ENCODE peak calls at places on chromosomes 13 and 19, in six cellular contexts. One of them, this sample, is unnamed.

GRCh38 chr13:77390391-77390790 is 63.5 kb upstream of the MYCBP2 start:
- DNase-seq in activated naive CD4-positive, alpha-beta T cell treated with anti-CD3 and anti-CD28 coated beads, Interleukin-2, amount 10 ng/mL, durations not matched to agents 7 days and 5 days: no peak
- DNase-seq in stimulated activated CD4-positive, alpha-beta T cell treated with anti-CD3 and anti-CD28 coated beads, Interleukin-15, amount 100 ng/mL, for 1 hour: no peak
- DNase-seq in kidney glomerular epithelial cell: no peak
- DNase-seq in iPS DF 19.7: no peak
- DNase-seq in HEK293T: no peak
- DNase-seq in this sample: no peak

GRCh38 chr19:16293133-16294085 is 31.2 kb upstream of the KLF2 start:
- DNase-seq in stimulated activated CD4-positive, alpha-beta T cell treated with anti-CD3 and anti-CD28 coated beads, Interleukin-15, amount 100 ng/mL, for 1 hour: no peak
- DNase-seq in HEK293T: no peak
- DNase-seq in kidney glomerular epithelial cell: peak
- DNase-seq in iPS DF 19.7: no peak
- DNase-seq in activated naive CD4-positive, alpha-beta T cell treated with anti-CD3 and anti-CD28 coated beads, Interleukin-2, amount 10 ng/mL, durations not matched to agents 7 days and 5 days: no peak
- DNase-seq in this sample: peak

GRCh38 chr13:59391696-59392095 is 772.0 kb downstream of the DIAPH3 start:
- DNase-seq in HEK293T: peak
- DNase-seq in iPS DF 19.7: peak
- DNase-seq in activated naive CD4-positive, alpha-beta T cell treated with anti-CD3 and anti-CD28 coated beads, Interleukin-2, amount 10 ng/mL, durations not matched to agents 7 days and 5 days: peak
- DNase-seq in kidney glomerular epithelial cell: peak
- DNase-seq in stimulated activated CD4-positive, alpha-beta T cell treated with anti-CD3 and anti-CD28 coated beads, Interleukin-15, amount 100 ng/mL, for 1 hour: peak
- DNase-seq in this sample: peak

GRCh38 chr13:23824355-23824754 is 64.8 kb downstream of the MIPEP start:
- DNase-seq in HEK293T: no peak
- DNase-seq in kidney glomerular epithelial cell: no peak
- DNase-seq in activated naive CD4-positive, alpha-beta T cell treated with anti-CD3 and anti-CD28 coated beads, Interleukin-2, amount 10 ng/mL, durations not matched to agents 7 days and 5 days: no peak
- DNase-seq in stimulated activated CD4-positive, alpha-beta T cell treated with anti-CD3 and anti-CD28 coated beads, Interleukin-15, amount 100 ng/mL, for 1 hour: no peak
- DNase-seq in iPS DF 19.7: no peak
- DNase-seq in this sample: no peak

GRCh38 chr13:109747524-109747923 is 38.9 kb downstream of the IRS2 start:
- DNase-seq in HEK293T: no peak
- DNase-seq in kidney glomerular epithelial cell: no peak
- DNase-seq in stimulated activated CD4-positive, alpha-beta T cell treated with anti-CD3 and anti-CD28 coated beads, Interleukin-15, amount 100 ng/mL, for 1 hour: no peak
- DNase-seq in iPS DF 19.7: no peak
- DNase-seq in activated naive CD4-positive, alpha-beta T cell treated with anti-CD3 and anti-CD28 coated beads, Interleukin-2, amount 10 ng/mL, durations not matched to agents 7 days and 5 days: no peak
- DNase-seq in this sample: no peak

GRCh38 chr13:90918551-90918950 is 428.9 kb upstream of the MIR17HG start:
- DNase-seq in iPS DF 19.7: no peak
- DNase-seq in activated naive CD4-positive, alpha-beta T cell treated with anti-CD3 and anti-CD28 coated beads, Interleukin-2, amount 10 ng/mL, durations not matched to agents 7 days and 5 days: no peak
- DNase-seq in kidney glomerular epithelial cell: peak
- DNase-seq in HEK293T: no peak
- DNase-seq in stimulated activated CD4-positive, alpha-beta T cell treated with anti-CD3 and anti-CD28 coated beads, Interleukin-15, amount 100 ng/mL, for 1 hour: no peak
- DNase-seq in this sample: no peak

GRCh38 chr19:49361438-49362047 is 673 bp downstream of the TEAD2 start:
- DNase-seq in kidney glomerular epithelial cell: peak
- DNase-seq in iPS DF 19.7: no peak
- DNase-seq in HEK293T: peak
- DNase-seq in stimulated activated CD4-positive, alpha-beta T cell treated with anti-CD3 and anti-CD28 coated beads, Interleukin-15, amount 100 ng/mL, for 1 hour: no peak
- DNase-seq in activated naive CD4-positive, alpha-beta T cell treated with anti-CD3 and anti-CD28 coated beads, Interleukin-2, amount 10 ng/mL, durations not matched to agents 7 days and 5 days: no peak
- DNase-seq in this sample: peak

GRCh38 chr19:19274146-19274545 is 1.0 kb upstream of the TM6SF2 start:
- DNase-seq in iPS DF 19.7: no peak
- DNase-seq in stimulated activated CD4-positive, alpha-beta T cell treated with anti-CD3 and anti-CD28 coated beads, Interleukin-15, amount 100 ng/mL, for 1 hour: no peak
- DNase-seq in activated naive CD4-positive, alpha-beta T cell treated with anti-CD3 and anti-CD28 coated beads, Interleukin-2, amount 10 ng/mL, durations not matched to agents 7 days and 5 days: no peak
- DNase-seq in HEK293T: no peak
- DNase-seq in kidney glomerular epithelial cell: no peak
- DNase-seq in this sample: peak

GRCh38 chr13:63551731-63552130 is 2136.1 kb upstream of the PCDH20 start:
- DNase-seq in activated naive CD4-positive, alpha-beta T cell treated with anti-CD3 and anti-CD28 coated beads, Interleukin-2, amount 10 ng/mL, durations not matched to agents 7 days and 5 days: no peak
- DNase-seq in kidney glomerular epithelial cell: no peak
- DNase-seq in stimulated activated CD4-positive, alpha-beta T cell treated with anti-CD3 and anti-CD28 coated beads, Interleukin-15, amount 100 ng/mL, for 1 hour: no peak
- DNase-seq in HEK293T: no peak
- DNase-seq in iPS DF 19.7: no peak
- DNase-seq in this sample: no peak

GRCh38 chr19:12828494-12828893 is 5.9 kb downstream of the RTBDN start:
- DNase-seq in stimulated activated CD4-positive, alpha-beta T cell treated with anti-CD3 and anti-CD28 coated beads, Interleukin-15, amount 100 ng/mL, for 1 hour: no peak
- DNase-seq in kidney glomerular epithelial cell: no peak
- DNase-seq in iPS DF 19.7: no peak
- DNase-seq in HEK293T: peak
- DNase-seq in activated naive CD4-positive, alpha-beta T cell treated with anti-CD3 and anti-CD28 coated beads, Interleukin-2, amount 10 ng/mL, durations not matched to agents 7 days and 5 days: peak
- DNase-seq in this sample: peak

GRCh38 chr19:16301999-16302694 is 22.5 kb upstream of the KLF2 start:
- DNase-seq in stimulated activated CD4-positive, alpha-beta T cell treated with anti-CD3 and anti-CD28 coated beads, Interleukin-15, amount 100 ng/mL, for 1 hour: no peak
- DNase-seq in iPS DF 19.7: no peak
- DNase-seq in HEK293T: no peak
- DNase-seq in activated naive CD4-positive, alpha-beta T cell treated with anti-CD3 and anti-CD28 coated beads, Interleukin-2, amount 10 ng/mL, durations not matched to agents 7 days and 5 days: no peak
- DNase-seq in kidney glomerular epithelial cell: peak
- DNase-seq in this sample: no peak

GRCh38 chr13:74134226-74134776 is at the start of gene KLF12:
- DNase-seq in activated naive CD4-positive, alpha-beta T cell treated with anti-CD3 and anti-CD28 coated beads, Interleukin-2, amount 10 ng/mL, durations not matched to agents 7 days and 5 days: peak
- DNase-seq in HEK293T: peak
- DNase-seq in kidney glomerular epithelial cell: peak
- DNase-seq in stimulated activated CD4-positive, alpha-beta T cell treated with anti-CD3 and anti-CD28 coated beads, Interleukin-15, amount 100 ng/mL, for 1 hour: peak
- DNase-seq in iPS DF 19.7: peak
- DNase-seq in this sample: peak

GRCh38 chr19:10587022-10587838 is at the start of gene AP1M2:
- DNase-seq in iPS DF 19.7: peak
- DNase-seq in kidney glomerular epithelial cell: no peak
- DNase-seq in HEK293T: no peak
- DNase-seq in activated naive CD4-positive, alpha-beta T cell treated with anti-CD3 and anti-CD28 coated beads, Interleukin-2, amount 10 ng/mL, durations not matched to agents 7 days and 5 days: no peak
- DNase-seq in stimulated activated CD4-positive, alpha-beta T cell treated with anti-CD3 and anti-CD28 coated beads, Interleukin-15, amount 100 ng/mL, for 1 hour: no peak
- DNase-seq in this sample: no peak

GRCh38 chr13:99434258-99434788 is 66.9 kb upstream of the TM9SF2 start:
- DNase-seq in HEK293T: no peak
- DNase-seq in iPS DF 19.7: no peak
- DNase-seq in stimulated activated CD4-positive, alpha-beta T cell treated with anti-CD3 and anti-CD28 coated beads, Interleukin-15, amount 100 ng/mL, for 1 hour: peak
- DNase-seq in activated naive CD4-positive, alpha-beta T cell treated with anti-CD3 and anti-CD28 coated beads, Interleukin-2, amount 10 ng/mL, durations not matched to agents 7 days and 5 days: peak
- DNase-seq in kidney glomerular epithelial cell: no peak
- DNase-seq in this sample: no peak

GRCh38 chr19:18401580-18402112 is 4.2 kb upstream of the LRRC25 start:
- DNase-seq in kidney glomerular epithelial cell: peak
- DNase-seq in iPS DF 19.7: no peak
- DNase-seq in HEK293T: peak
- DNase-seq in activated naive CD4-positive, alpha-beta T cell treated with anti-CD3 and anti-CD28 coated beads, Interleukin-2, amount 10 ng/mL, durations not matched to agents 7 days and 5 days: no peak
- DNase-seq in stimulated activated CD4-positive, alpha-beta T cell treated with anti-CD3 and anti-CD28 coated beads, Interleukin-15, amount 100 ng/mL, for 1 hour: no peak
- DNase-seq in this sample: no peak

GRCh38 chr19:46021531-46022041 is 1.3 kb downstream of the PGLYRP1 start:
- DNase-seq in HEK293T: no peak
- DNase-seq in iPS DF 19.7: no peak
- DNase-seq in kidney glomerular epithelial cell: no peak
- DNase-seq in stimulated activated CD4-positive, alpha-beta T cell treated with anti-CD3 and anti-CD28 coated beads, Interleukin-15, amount 100 ng/mL, for 1 hour: no peak
- DNase-seq in activated naive CD4-positive, alpha-beta T cell treated with anti-CD3 and anti-CD28 coated beads, Interleukin-2, amount 10 ng/mL, durations not matched to agents 7 days and 5 days: no peak
- DNase-seq in this sample: no peak

GRCh38 chr19:55683449-55684261 is 8.6 kb downstream of the EPN1 start:
- DNase-seq in HEK293T: no peak
- DNase-seq in iPS DF 19.7: no peak
- DNase-seq in activated naive CD4-positive, alpha-beta T cell treated with anti-CD3 and anti-CD28 coated beads, Interleukin-2, amount 10 ng/mL, durations not matched to agents 7 days and 5 days: no peak
- DNase-seq in kidney glomerular epithelial cell: no peak
- DNase-seq in stimulated activated CD4-positive, alpha-beta T cell treated with anti-CD3 and anti-CD28 coated beads, Interleukin-15, amount 100 ng/mL, for 1 hour: no peak
- DNase-seq in this sample: no peak